ENCODE peak calls at places on chromosomes 1 and 21, in four cellular contexts. F is T-helper 17 cell; G is activated CD4-positive, alpha-beta memory T cell treated with anti-CD3 and anti-CD28 coated beads for 36 hours; P is activated CD8-positive, alpha-beta memory T cell treated with anti-CD3 and anti-CD28 coated beads for 1 hour. H is an unnamed sample.
A peak's percentile ranks its signal among the peaks of the same experiment; 100 is the strongest.

GRCh38 chr1:19210772-19211549 is 895 bp upstream of the UBR4 start:
- DNase-seq in F (no peak), G (peak; percentile 12), P (no peak), H (no peak)

GRCh38 chr1:44812822-44813543 is 4.7 kb downstream of the BTBD19 start:
- DNase-seq in F (no peak), G (no peak), P (no peak), H (no peak)

GRCh38 chr1:47565676-47566075 is 127.8 kb downstream of the FOXD2 start:
- DNase-seq in F (no peak), G (no peak), P (no peak), H (no peak)

GRCh38 chr1:66003690-66004089 is 211.0 kb downstream of the PDE4B start:
- DNase-seq in F (no peak), G (no peak), P (no peak), H (no peak)

GRCh38 chr1:94044290-94044790 is 76.6 kb downstream of the ABCA4 start:
- DNase-seq in F (no peak), G (no peak), P (no peak), H (no peak)

GRCh38 chr1:220370041-220370700 is 97.9 kb upstream of the RAB3GAP2 start:
- DNase-seq in F (no peak), G (no peak), P (no peak), H (no peak)

GRCh38 chr1:196660912-196661311 is 9.1 kb downstream of the CFH start:
- DNase-seq in F (no peak), G (no peak), P (no peak), H (no peak)

GRCh38 chr21:44331650-44332306 is 7.4 kb downstream of the CFAP410 start:
- DNase-seq in F (no peak), G (no peak), P (no peak), H (no peak)

GRCh38 chr21:45998871-45999580 is 17.5 kb downstream of the COL6A1 start:
- DNase-seq in F (no peak), G (no peak), P (no peak), H (no peak)

GRCh38 chr1:202815120-202815519 is 4.4 kb downstream of the PCAT6 start:
- DNase-seq in F (no peak), G (no peak), P (no peak), H (no peak)

GRCh38 chr1:219209578-219209977 is 35.9 kb downstream of the LYPLAL1 start:
- DNase-seq in F (no peak), G (no peak), P (no peak), H (no peak)

GRCh38 chr1:225891229-225891972 is 2.5 kb upstream of the LEFTY1 start:
- DNase-seq in F (no peak), G (no peak), P (no peak), H (no peak)

GRCh38 chr1:204854286-204854685 is 16.4 kb upstream of the NFASC start:
- DNase-seq in F (no peak), G (no peak), P (no peak), H (no peak)

GRCh38 chr1:66300986-66301451 is 232.9 kb upstream of the SGIP1 start:
- DNase-seq in F (no peak), G (peak; percentile 60), P (no peak), H (no peak)